ENCODE peak calls at places on chromosomes 6 and 20, in five cellular contexts. V, H, T, Z and R are unnamed samples.

GRCh38 chr20:13276945-13277582 is 56.0 kb downstream of the ISM1 start:
- DNase-seq in Z (no peak), T (no peak), V (no peak), H (no peak), R (no peak)

GRCh38 chr6:135936606-135937005 is 85.1 kb downstream of the PDE7B start:
- DNase-seq in H (no peak), Z (peak; percentile 92), V (peak; percentile 43), T (peak; percentile 6), R (no peak)

GRCh38 chr6:128759901-128760300 is 123.0 kb upstream of the LAMA2 start:
- DNase-seq in T (no peak), V (no peak), H (no peak), Z (no peak), R (no peak)

GRCh38 chr6:132512342-132512637 is 626 bp downstream of the STX7 start:
- DNase-seq in Z (no peak), T (no peak), H (no peak), V (no peak), R (no peak)

GRCh38 chr20:60048634-60049578 is 90.7 kb downstream of the CDH26 start:
- DNase-seq in V (no peak), Z (no peak), H (no peak), T (no peak), R (no peak)

GRCh38 chr20:23497458-23498026 is 6.6 kb downstream of the CST8 start:
- DNase-seq in V (no peak), H (no peak), T (no peak), Z (no peak), R (no peak)

GRCh38 chr6:146410851-146411595 is 132.6 kb upstream of the RAB32 start:
- DNase-seq in H (no peak), T (no peak), Z (no peak), V (no peak), R (no peak)

GRCh38 chr6:106901062-106901461 is 73.5 kb downstream of the CD24 start:
- DNase-seq in V (no peak), H (no peak), T (no peak), Z (no peak), R (no peak)

GRCh38 chr6:33112148-33112547 is 36.4 kb downstream of the HLA-DPB1 start:
- DNase-seq in H (no peak), V (peak; percentile 58), Z (no peak), T (peak; percentile 50), R (peak; percentile 48)

GRCh38 chr6:47318236-47318974 is 8.7 kb upstream of the TNFRSF21 start:
- DNase-seq in T (no peak), H (no peak), Z (no peak), V (no peak), R (no peak)

GRCh38 chr20:17223553-17223952 is 3.3 kb upstream of the PCSK2 start:
- DNase-seq in H (no peak), Z (no peak), V (no peak), T (no peak), R (no peak)